ENCODE peak calls at places on chromosomes 13 and 19, in ten cellular contexts. Z is sciatic nerve; S is activated CD4-positive, alpha-beta T cell treated with anti-CD3 and anti-CD28 coated beads, Interleukin-2, amount 50 U/mL, for 1 hour; U is heart right ventricle; L is LoVo; D is adrenal gland; E is SK-N-MC; J is activated T-cell treated with anti-CD3 and anti-CD28 coated beads for 1 hour; F is EL; C is activated CD4-positive, CD25-positive, alpha-beta regulatory T cell treated with anti-CD3 and anti-CD28 coated beads, Interleukin-2, amount 50 U/mL, for 16 hours. T is an unnamed sample.

GRCh38 chr13:103062079-103062478 is 4.1 kb downstream of the SLC10A2 start:
- DNase-seq in Z (no peak), S (no peak), U (no peak), L (no peak), D (no peak), E (no peak), J (no peak), F (no peak), C (no peak), T (no peak)

GRCh38 chr13:86581711-86582110 is 782.5 kb upstream of the SLITRK6 start:
- DNase-seq in Z (no peak), S (no peak), U (no peak), L (no peak), D (no peak), E (no peak), J (no peak), F (no peak), C (no peak), T (no peak)

GRCh38 chr13:45278096-45278645 is 62.8 kb downstream of the TPT1 start:
- DNase-seq in Z (no peak), S (no peak), U (no peak), L (no peak), D (no peak), E (no peak), J (no peak), F (no peak), C (no peak), T (no peak)

GRCh38 chr13:46057251-46058015 is 4.9 kb upstream of the ZC3H13 start:
- DNase-seq in Z (no peak), S (no peak), U (no peak), L (no peak), D (no peak), E (no peak), J (no peak), F (peak; percentile 23), C (no peak), T (no peak)

GRCh38 chr13:113995051-113995601 is 21.2 kb upstream of the C13orf46 start:
- DNase-seq in Z (no peak), S (no peak), U (peak; percentile 20), L (no peak), D (no peak), E (no peak), J (no peak), F (no peak), C (no peak), T (no peak)

GRCh38 chr19:37893845-37894575 is 12.4 kb downstream of the WDR87 start:
- DNase-seq in Z (no peak), S (no peak), U (no peak), L (no peak), D (no peak), E (no peak), J (no peak), F (no peak), C (no peak), T (no peak)

GRCh38 chr13:99955747-99956472 is 15.7 kb downstream of the ZIC5 start:
- DNase-seq in Z (no peak), S (no peak), U (no peak), L (no peak), D (no peak), E (no peak), J (no peak), F (peak; percentile 53), C (no peak), T (peak; percentile 7)

GRCh38 chr13:51944428-51944827 is 66.8 kb downstream of the ATP7B start:
- DNase-seq in Z (no peak), S (no peak), U (no peak), L (no peak), D (no peak), E (no peak), J (no peak), F (no peak), C (no peak), T (no peak)

GRCh38 chr19:16814526-16815100 is 14.6 kb upstream of the SIN3B start:
- DNase-seq in Z (no peak), S (no peak), U (no peak), L (no peak), D (no peak), E (no peak), J (no peak), F (peak; percentile 21), C (no peak), T (no peak)